ENCODE peak calls at places on chromosomes 5 and 9, in eight cellular contexts. Z is Peyer's patch, D is stomach, Q is HCT116, M is heart left ventricle, F is spleen, X is ovary, O is body of pancreas. V is an unnamed sample.

GRCh38 chr5:157924931-157925729 is 66.2 kb upstream of the CLINT1 start:
- DNase-seq in Z (no peak), D (no peak), Q (no peak), M (no peak), F (no peak), X (no peak), O (no peak), V (no peak)

GRCh38 chr5:160071521-160072299 is 47.5 kb downstream of the PWWP2A start:
- DNase-seq in Z (no peak), D (no peak), Q (no peak), M (no peak), F (no peak), X (peak; percentile 48), O (no peak), V (no peak)

GRCh38 chr9:137168907-137169763 is 716 bp downstream of the LRRC26 start:
- DNase-seq in Z (no peak), D (peak; percentile 73), Q (peak; percentile 65), M (no peak), F (no peak), X (no peak), O (peak; percentile 83), V (peak; percentile 42)

GRCh38 chr5:10286552-10287227 is 21.0 kb downstream of the CMBL start:
- DNase-seq in Z (no peak), D (no peak), Q (no peak), M (peak; percentile 39), F (no peak), X (peak; percentile 56), O (no peak), V (peak; percentile 72)

GRCh38 chr5:180611140-180611850 is 20.0 kb upstream of the SCGB3A1 start:
- DNase-seq in Z (no peak), D (no peak), Q (no peak), M (no peak), F (no peak), X (no peak), O (no peak), V (no peak)

GRCh38 chr9:113281356-113281755 is 5.9 kb downstream of the PRPF4 start:
- DNase-seq in Z (no peak), D (no peak), Q (no peak), M (no peak), F (no peak), X (no peak), O (no peak), V (no peak)

GRCh38 chr5:143218563-143219170 is 184.8 kb downstream of the NR3C1 start:
- DNase-seq in Z (no peak), D (no peak), Q (no peak), M (no peak), F (no peak), X (no peak), O (no peak), V (peak; percentile 25)

GRCh38 chr5:74538206-74538661 is 102.3 kb downstream of the ENC1 start:
- DNase-seq in Z (no peak), D (no peak), Q (no peak), M (peak; percentile 84), F (peak; percentile 74), X (no peak), O (peak; percentile 48), V (no peak)

GRCh38 chr5:55600086-55600485 is 65.3 kb upstream of the PLPP1 start:
- DNase-seq in Z (no peak), D (no peak), Q (no peak), M (no peak), F (no peak), X (no peak), O (no peak), V (no peak)

GRCh38 chr5:81247441-81247972 is 14.4 kb downstream of the CKMT2 start:
- DNase-seq in Z (no peak), D (no peak), Q (peak; percentile 40), M (no peak), F (no peak), X (no peak), O (no peak), V (no peak)

GRCh38 chr9:87275039-87275725 is 222.5 kb upstream of the DAPK1 start:
- DNase-seq in Z (no peak), D (no peak), Q (no peak), M (no peak), F (no peak), X (no peak), O (no peak), V (no peak)

GRCh38 chr9:137610944-137611343 is 5.5 kb downstream of the ARRDC1 start:
- DNase-seq in Z (no peak), D (no peak), Q (no peak), M (peak; percentile 14), F (no peak), X (no peak), O (no peak), V (no peak)

GRCh38 chr5:127648997-127649550 is at the start of gene CTXN3:
- DNase-seq in Z (no peak), D (no peak), Q (no peak), M (no peak), F (no peak), X (no peak), O (no peak), V (no peak)

GRCh38 chr5:134417707-134418106 is 6.0 kb upstream of the CDKN2AIPNL start:
- DNase-seq in Z (no peak), D (no peak), Q (no peak), M (no peak), F (no peak), X (no peak), O (no peak), V (no peak)

GRCh38 chr9:127762111-127762676 is 16.3 kb downstream of the SH2D3C start:
- DNase-seq in Z (no peak), D (no peak), Q (no peak), M (peak; percentile 87), F (peak; percentile 89), X (no peak), O (peak; percentile 29), V (no peak)

GRCh38 chr5:760363-761205 is 23.9 kb downstream of the ZDHHC11B start:
- DNase-seq in Z (no peak), D (peak; percentile 25), Q (no peak), M (peak; percentile 40), F (peak; percentile 71), X (peak; percentile 15), O (peak; percentile 10), V (no peak)

GRCh38 chr5:175847503-175847902 is 23.9 kb upstream of the CPLX2 start:
- DNase-seq in Z (no peak), D (no peak), Q (no peak), M (no peak), F (no peak), X (no peak), O (no peak), V (no peak)

GRCh38 chr5:76954383-76954763 is 1.5 kb downstream of the CRHBP start:
- DNase-seq in Z (no peak), D (no peak), Q (no peak), M (no peak), F (no peak), X (no peak), O (no peak), V (peak; percentile 38)

GRCh38 chr5:32770444-32770843 is 59.3 kb downstream of the NPR3 start:
- DNase-seq in Z (no peak), D (no peak), Q (no peak), M (no peak), F (no peak), X (no peak), O (peak; percentile 20), V (no peak)

GRCh38 chr5:79236364-79236969 is 536 bp downstream of the JMY start:
- DNase-seq in Z (no peak), D (no peak), Q (no peak), M (no peak), F (no peak), X (no peak), O (no peak), V (peak; percentile 86)

GRCh38 chr9:92439921-92440750 is 15.9 kb upstream of the OMD start:
- DNase-seq in Z (no peak), D (no peak), Q (no peak), M (no peak), F (no peak), X (no peak), O (no peak), V (no peak)

GRCh38 chr9:98533132-98533531 is 175.6 kb downstream of the GABBR2 start:
- DNase-seq in Z (no peak), D (no peak), Q (no peak), M (no peak), F (no peak), X (no peak), O (no peak), V (no peak)

GRCh38 chr5:31531888-31532710 is at the start of the genes C5orf22 and DROSHA:
- DNase-seq in Z (peak; percentile 90), D (peak; percentile 95), Q (peak; percentile 91), M (peak; percentile 97), F (peak; percentile 96), X (peak; percentile 91), O (peak; percentile 96), V (peak; percentile 95)
- TF ChIP-seq POLR2A in Z (peak; percentile 68), D (no peak), Q (peak; percentile 77), M (no peak), F (peak; percentile 39), X (no peak), O (peak; percentile 79), V (peak; percentile 82)

DNA sequence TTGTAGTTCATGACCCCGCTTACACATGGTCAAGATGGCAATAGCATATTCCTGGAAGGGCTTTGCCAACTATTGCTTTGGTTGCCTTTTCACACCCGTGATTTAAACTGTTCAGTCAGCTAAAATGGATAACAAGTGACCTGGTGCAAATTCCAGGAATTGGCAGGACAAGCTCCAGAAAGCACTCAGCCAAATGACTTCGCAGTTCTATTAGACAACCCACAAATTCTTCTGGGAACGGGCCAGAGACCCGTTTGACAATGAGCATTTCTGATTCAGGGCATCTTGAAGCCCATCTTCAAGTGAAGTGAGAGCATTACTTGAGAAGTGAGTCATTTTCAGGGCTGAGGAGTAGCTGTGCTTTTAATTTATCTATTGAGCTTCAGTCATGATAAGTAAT is 165.0 kb downstream of the DROSHA start:
- DNase-seq in Z (no peak), D (no peak), Q (no peak), M (no peak), F (no peak), X (no peak), O (no peak), V (no peak)
- TF ChIP-seq POLR2A in Z (no peak), D (no peak), Q (no peak), M (no peak), F (no peak), X (no peak), O (no peak), V (no peak)

GRCh38 chr5:3036041-3036440 is 284.6 kb upstream of the IRX2 start:
- DNase-seq in Z (no peak), D (no peak), Q (no peak), M (no peak), F (peak; percentile 41), X (no peak), O (no peak), V (no peak)
- TF ChIP-seq POLR2A in Z (no peak), D (no peak), Q (no peak), M (no peak), F (no peak), X (no peak), O (no peak), V (no peak)

DNA sequence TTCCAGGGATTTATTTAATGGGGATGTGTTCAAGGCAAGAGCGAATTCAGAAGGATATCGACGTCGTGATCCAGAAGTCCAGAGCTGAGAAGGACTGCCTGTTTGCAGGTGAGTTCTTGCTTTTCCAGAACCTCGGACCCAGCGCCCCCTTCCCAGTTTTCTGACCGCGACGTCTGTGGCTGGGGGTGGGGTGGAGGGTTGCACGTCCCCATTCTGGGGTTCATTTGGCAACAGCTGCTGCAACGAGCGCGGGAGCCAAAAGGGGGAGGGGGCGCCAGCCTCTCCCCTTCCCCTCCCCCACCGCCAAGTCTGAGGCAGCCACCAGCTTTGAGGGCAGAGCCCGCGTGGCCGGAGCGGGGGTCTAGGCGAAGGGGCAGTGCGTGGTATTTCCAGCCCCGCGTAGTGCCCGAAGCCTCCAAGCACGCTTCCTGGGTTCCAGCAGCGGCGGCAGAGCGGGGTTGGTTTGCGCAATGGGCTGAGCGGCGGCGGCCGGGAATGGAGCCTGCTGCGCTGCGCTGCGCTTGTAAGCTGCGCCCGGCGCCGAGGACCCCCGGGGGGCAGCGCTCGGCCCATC is 729 bp downstream of the PARP8 start:
- DNase-seq in Z (peak; percentile 70), D (peak; percentile 63), Q (no peak), M (peak; percentile 61), F (peak; percentile 94), X (peak; percentile 68), O (peak; percentile 74), V (peak; percentile 57)
- TF ChIP-seq POLR2A in Z (no peak), D (no peak), Q (no peak), M (no peak), F (no peak), X (no peak), O (no peak), V (no peak)